ENCODE peak calls at places on chromosomes 13 and 19, in nine cellular contexts. W is A549, X is IMR-90, P is heart left ventricle, M is right lobe of liver, A is testis, L is stomach, C is uterus, G is Peyer's patch. H is an unnamed sample.

GRCh38 chr13:98332222-98332621 is 155.2 kb upstream of the RNF113B start:
- DNase-seq in W (no peak), X (no peak), P (no peak), M (no peak), A (no peak), L (no peak), C (no peak), G (no peak), H (no peak)

GRCh38 chr19:46859637-46860124 is 1.1 kb upstream of the ARHGAP35 start:
- DNase-seq in W (peak; percentile 87), X (peak; percentile 55), P (peak; percentile 70), M (peak; percentile 80), A (peak; percentile 73), L (peak; percentile 46), C (peak; percentile 78), G (no peak), H (no peak)

GRCh38 chr13:69857188-69857821 is 250.3 kb upstream of the ATXN8OS start:
- DNase-seq in W (peak; percentile 0), X (peak; percentile 1), P (no peak), M (no peak), A (no peak), L (no peak), C (no peak), G (no peak), H (no peak)

GRCh38 chr13:73303858-73304257 is 245.1 kb downstream of the KLF5 start:
- DNase-seq in W (no peak), X (peak; percentile 75), P (no peak), M (no peak), A (no peak), L (no peak), C (no peak), G (no peak), H (peak; percentile 12)

GRCh38 chr13:40348096-40348679 is 318.3 kb downstream of the FOXO1 start:
- DNase-seq in W (no peak), X (no peak), P (no peak), M (no peak), A (no peak), L (no peak), C (no peak), G (no peak), H (no peak)

GRCh38 chr19:4914736-4915501 is 5.6 kb downstream of the UHRF1 start:
- DNase-seq in W (peak; percentile 77), X (peak; percentile 69), P (no peak), M (no peak), A (peak; percentile 25), L (peak; percentile 57), C (no peak), G (peak; percentile 81), H (peak; percentile 86)

GRCh38 chr19:46487178-46487801 is 8.4 kb downstream of the PNMA8B start:
- DNase-seq in W (no peak), X (no peak), P (no peak), M (no peak), A (no peak), L (no peak), C (no peak), G (no peak), H (no peak)

GRCh38 chr19:44635581-44636438 is 7.9 kb upstream of the PVR start:
- DNase-seq in W (no peak), X (peak; percentile 63), P (no peak), M (no peak), A (no peak), L (no peak), C (no peak), G (no peak), H (peak; percentile 20)

GRCh38 chr13:94825507-94825906 is 113.2 kb upstream of the SOX21 start:
- DNase-seq in W (no peak), X (no peak), P (peak; percentile 57), M (no peak), A (peak; percentile 70), L (peak; percentile 33), C (peak; percentile 58), G (no peak), H (no peak)

GRCh38 chr19:46299004-46299509 is 2.2 kb downstream of the HIF3A start:
- DNase-seq in W (peak; percentile 95), X (peak; percentile 50), P (peak; percentile 96), M (peak; percentile 93), A (peak; percentile 94), L (peak; percentile 99), C (peak; percentile 98), G (peak; percentile 99), H (peak; percentile 56)

GRCh38 chr19:38634757-38635482 is 12.5 kb upstream of the ACTN4 start:
- DNase-seq in W (peak; percentile 93), X (peak; percentile 54), P (peak; percentile 75), M (peak; percentile 77), A (peak; percentile 76), L (peak; percentile 83), C (peak; percentile 81), G (peak; percentile 85), H (no peak)

GRCh38 chr13:77306458-77306857 is 20.4 kb downstream of the MYCBP2 start:
- DNase-seq in W (no peak), X (no peak), P (no peak), M (no peak), A (no peak), L (no peak), C (no peak), G (no peak), H (no peak)

GRCh38 chr13:44710576-44710975 is 134.4 kb upstream of the TSC22D1 start:
- DNase-seq in W (peak; percentile 32), X (peak; percentile 96), P (no peak), M (no peak), A (no peak), L (no peak), C (no peak), G (no peak), H (peak; percentile 44)

GRCh38 chr19:4791183-4792018 is at the start of gene FEM1A:
- DNase-seq in W (peak; percentile 91), X (peak; percentile 100), P (peak; percentile 100), M (peak; percentile 100), A (peak; percentile 100), L (peak; percentile 99), C (peak; percentile 99), G (peak; percentile 98), H (peak; percentile 95)

GRCh38 chr13:51778407-51778806 is 25.6 kb downstream of the DHRS12 start:
- DNase-seq in W (no peak), X (no peak), P (no peak), M (no peak), A (no peak), L (no peak), C (no peak), G (no peak), H (no peak)

GRCh38 chr13:32216281-32216680 is 98.9 kb downstream of the ZAR1L start:
- DNase-seq in W (no peak), X (no peak), P (no peak), M (no peak), A (no peak), L (no peak), C (no peak), G (no peak), H (no peak)

DNA sequence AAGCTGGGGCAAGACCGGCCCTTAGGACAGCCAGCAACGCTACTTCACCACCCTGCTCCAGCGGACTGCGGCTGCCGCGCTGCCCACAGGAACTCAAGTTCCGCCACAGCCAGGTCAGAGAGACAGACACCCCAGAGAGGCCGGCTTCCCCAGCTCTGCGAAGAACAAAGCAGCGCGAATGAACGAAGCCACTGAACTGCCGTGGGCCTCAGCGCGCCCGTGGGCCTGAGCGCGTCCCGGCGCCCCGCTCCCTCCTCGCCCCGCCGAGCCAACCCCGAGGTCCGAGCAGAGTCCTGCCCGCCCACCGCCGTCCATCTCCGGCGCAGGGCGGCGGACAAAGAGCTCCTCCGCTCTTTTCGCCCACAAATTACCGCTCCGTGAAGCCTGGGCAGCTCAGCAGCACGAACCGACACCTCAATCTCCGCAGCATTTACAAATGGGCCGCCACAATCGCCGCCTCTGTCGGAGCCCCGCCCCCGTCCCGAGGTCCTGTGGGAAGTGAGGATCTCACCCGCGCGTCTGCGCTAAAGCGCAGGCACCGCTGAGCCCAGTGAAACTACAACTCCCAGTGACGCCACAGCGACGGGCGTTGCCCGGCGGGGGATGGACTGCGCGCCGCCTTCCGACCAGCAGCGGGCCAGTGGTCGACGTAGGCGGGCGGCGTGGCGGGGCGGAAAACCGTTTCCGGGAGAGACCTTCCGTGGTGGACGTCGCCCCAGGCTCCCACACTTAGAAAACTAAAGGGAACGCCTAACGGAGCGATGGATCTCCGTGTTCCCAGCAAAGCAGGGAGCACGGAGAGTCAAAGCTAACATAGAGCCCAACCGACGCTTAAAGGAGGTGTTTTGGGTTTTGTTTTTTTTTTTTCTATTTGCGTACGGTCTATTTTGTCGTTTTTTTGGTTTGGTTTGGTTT is 158.7 kb downstream of the RNF17 start:
- DNase-seq in W (peak; percentile 65), X (peak; percentile 97), P (peak; percentile 97), M (peak; percentile 99), A (peak; percentile 98), L (peak; percentile 97), C (peak; percentile 98), G (peak; percentile 98), H (peak; percentile 76)
- TF ChIP-seq POLR2A in W (peak; percentile 77), X (peak; percentile 94), P (no peak), M (peak; percentile 87), A (peak; percentile 48), L (peak; percentile 74), C (peak; percentile 74), G (peak; percentile 74), H (peak; percentile 72)

GRCh38 chr19:1270168-1270853 is 1.2 kb downstream of the CIRBP start:
- DNase-seq in W (no peak), X (no peak), P (no peak), M (no peak), A (no peak), L (no peak), C (no peak), G (no peak), H (no peak)

GRCh38 chr19:1272423-1273262 is 2.7 kb upstream of the FAM174C start:
- DNase-seq in W (no peak), X (no peak), P (no peak), M (no peak), A (no peak), L (no peak), C (no peak), G (no peak), H (no peak)

GRCh38 chr19:1273263-1274041 is 1.9 kb upstream of the FAM174C start:
- DNase-seq in W (no peak), X (no peak), P (no peak), M (peak; percentile 84), A (no peak), L (no peak), C (no peak), G (no peak), H (no peak)

GRCh38 chr19:1270854-1271527 is 1.9 kb downstream of the CIRBP start:
- DNase-seq in W (no peak), X (no peak), P (no peak), M (no peak), A (no peak), L (no peak), C (no peak), G (no peak), H (no peak)

GRCh38 chr19:1271528-1272422 is 2.6 kb downstream of the CIRBP start:
- DNase-seq in W (no peak), X (no peak), P (peak; percentile 43), M (no peak), A (no peak), L (no peak), C (no peak), G (no peak), H (no peak)
- TF ChIP-seq POLR2A in W (no peak), X (no peak), P (no peak), M (no peak), A (no peak), L (no peak), C (no peak), G (no peak), H (no peak)

GRCh38 chr19:55657004-55657747 is 2.3 kb downstream of the U2AF2 start:
- DNase-seq in W (no peak), X (no peak), P (no peak), M (no peak), A (no peak), L (peak; percentile 65), C (no peak), G (no peak), H (no peak)
- TF ChIP-seq POLR2A in W (no peak), X (no peak), P (no peak), M (no peak), A (no peak), L (no peak), C (no peak), G (no peak), H (no peak)

GRCh38 chr19:1275260-1275975 is at the start of gene FAM174C:
- DNase-seq in W (peak; percentile 81), X (peak; percentile 97), P (peak; percentile 95), M (peak; percentile 97), A (peak; percentile 97), L (peak; percentile 96), C (peak; percentile 95), G (peak; percentile 97), H (peak; percentile 93)
- TF ChIP-seq POLR2A in W (peak; percentile 85), X (peak; percentile 66), P (no peak), M (peak; percentile 93), A (no peak), L (no peak), C (peak; percentile 47), G (no peak), H (peak; percentile 82)